ENCODE peak calls at places on chromosomes 16 and 17, in six cellular contexts. R is HuH-7, V is NCI-H1417, F is EL, X is cardiac muscle cell, Q is retina. L is an unnamed sample.

GRCh38 chr16:64122177-64122576 is 999.7 kb downstream of the CDH11 start:
- DNase-seq in V (peak), X (peak), Q (no peak), R (no peak), F (no peak), L (no peak)

GRCh38 chr16:69814561-69814960 is 52.4 kb downstream of the WWP2 start:
- DNase-seq in R (no peak), X (no peak), V (no peak), Q (no peak), F (no peak), L (peak)

GRCh38 chr17:44230139-44230695 is 10.7 kb upstream of the UBTF start:
- DNase-seq in X (no peak), R (no peak), Q (no peak), V (no peak), F (no peak), L (no peak)

GRCh38 chr17:35373984-35374765 is 754 bp upstream of the SLFN11 start:
- DNase-seq in X (peak), F (peak), R (no peak), V (peak), Q (peak), L (no peak)

GRCh38 chr16:3282103-3282746 is 1.1 kb upstream of the ZNF263 start:
- DNase-seq in X (peak), Q (peak), F (peak), V (peak), R (peak), L (peak)

GRCh38 chr16:7246578-7246977 is 86.1 kb upstream of the RBFOX1 start:
- DNase-seq in V (no peak), Q (peak), X (no peak), R (no peak), F (no peak), L (no peak)

GRCh38 chr16:63695347-63695746 is 1426.5 kb downstream of the CDH11 start:
- DNase-seq in F (no peak), Q (peak), R (no peak), V (no peak), X (no peak), L (no peak)

GRCh38 chr16:12016166-12016947 is 39.8 kb downstream of the SNX29 start:
- DNase-seq in Q (no peak), X (peak), R (no peak), V (no peak), F (peak), L (no peak)

GRCh38 chr16:13919330-13919682 is 648 bp upstream of the ERCC4 start:
- DNase-seq in V (no peak), X (peak), F (no peak), R (peak), Q (no peak), L (peak)

GRCh38 chr16:87274808-87275207 is 42.4 kb downstream of the C16orf95 start:
- DNase-seq in R (no peak), X (peak), F (peak), Q (no peak), V (no peak), L (no peak)

GRCh38 chr17:78687125-78687524 is 94.9 kb downstream of the CYTH1 start:
- DNase-seq in Q (no peak), R (no peak), F (no peak), V (no peak), X (no peak), L (no peak)

GRCh38 chr16:9545500-9546437 is 454.3 kb downstream of the HAPSTR1 start:
- DNase-seq in X (no peak), R (peak), V (no peak), F (no peak), Q (no peak), L (peak)

GRCh38 chr17:66365204-66365524 is 62.8 kb downstream of the PRKCA start:
- DNase-seq in F (no peak), R (no peak), X (peak), Q (no peak), V (no peak), L (no peak)

GRCh38 chr17:81163703-81164413 is 1.4 kb upstream of the PVALEF start:
- DNase-seq in X (no peak), R (no peak), V (no peak), Q (no peak), F (no peak), L (no peak)

GRCh38 chr17:41864498-41864836 is 756 bp downstream of the KLHL11 start:
- DNase-seq in R (no peak), V (no peak), X (no peak), Q (no peak), F (peak), L (no peak)

GRCh38 chr16:4692460-4693295 is 684 bp upstream of the NUDT16L1 start:
- DNase-seq in V (no peak), Q (no peak), X (peak), R (no peak), F (no peak), L (no peak)

GRCh38 chr17:38510424-38511125 is 82.3 kb downstream of the ARHGAP23 start:
- DNase-seq in R (peak), F (peak), X (peak), V (no peak), Q (peak), L (peak)

GRCh38 chr16:68071547-68071901 is 13.6 kb upstream of the NFATC3 start:
- DNase-seq in Q (no peak), V (no peak), X (no peak), F (no peak), R (no peak), L (no peak)

GRCh38 chr17:61405047-61405685 is 5.5 kb downstream of the TBX2 start:
- DNase-seq in F (no peak), R (no peak), V (no peak), X (no peak), Q (peak), L (no peak)

GRCh38 chr17:28372945-28373274 is 1.4 kb downstream of the SARM1 start:
- DNase-seq in Q (peak), F (no peak), R (no peak), V (no peak), X (no peak), L (no peak)

L was measured in HepG2.